ENCODE peak calls at places on chromosomes 4 and X, in four cellular contexts. One of them, this sample, is unnamed.

GRCh38 chr4:102678695-102679335 is 82.0 kb downstream of the MANBA start:
- DNase-seq in GM12878: no peak
- DNase-seq in HepG2: no peak
- DNase-seq in H1: no peak
- DNase-seq in this sample: no peak

GRCh38 chrX:24260827-24261550 is 52.9 kb downstream of the SUPT20HL2 start:
- DNase-seq in HepG2: no peak
- DNase-seq in GM12878: no peak
- DNase-seq in H1: no peak
- DNase-seq in this sample: no peak

GRCh38 chr4:94412019-94413017 is 39.4 kb upstream of the PDLIM5 start:
- DNase-seq in HepG2: peak
- DNase-seq in GM12878: no peak
- DNase-seq in H1: no peak
- DNase-seq in this sample: peak

GRCh38 chr4:113618205-113618604 is 143.3 kb downstream of the CAMK2D start:
- DNase-seq in GM12878: no peak
- DNase-seq in H1: no peak
- DNase-seq in HepG2: no peak
- DNase-seq in this sample: no peak

GRCh38 chrX:69305333-69306062 is 140.2 kb upstream of the PJA1 start:
- DNase-seq in HepG2: no peak
- DNase-seq in H1: peak
- DNase-seq in GM12878: no peak
- DNase-seq in this sample: no peak

GRCh38 chrX:108415891-108416290 is 22.3 kb downstream of the COL4A6 start:
- DNase-seq in H1: no peak
- DNase-seq in GM12878: no peak
- DNase-seq in HepG2: no peak
- DNase-seq in this sample: no peak

GRCh38 chr4:102139132-102139573 is 206.1 kb downstream of the SLC39A8 start:
- DNase-seq in GM12878: no peak
- DNase-seq in H1: no peak
- DNase-seq in HepG2: no peak
- DNase-seq in this sample: no peak

GRCh38 chr4:170979736-170980135 is 833.5 kb upstream of the GALNTL6 start:
- DNase-seq in GM12878: no peak
- DNase-seq in HepG2: no peak
- DNase-seq in H1: no peak
- DNase-seq in this sample: peak

GRCh38 chr4:157898836-157899605 is 273.8 kb downstream of the GASK1B start:
- DNase-seq in GM12878: no peak
- DNase-seq in HepG2: no peak
- DNase-seq in H1: no peak
- DNase-seq in this sample: no peak

GRCh38 chr4:122100508-122100907 is 51.6 kb upstream of the BLTP1 start:
- DNase-seq in HepG2: no peak
- DNase-seq in H1: no peak
- DNase-seq in GM12878: no peak
- DNase-seq in this sample: no peak

GRCh38 chrX:44873415-44874270 is 655 bp downstream of the KDM6A start:
- DNase-seq in H1: no peak
- DNase-seq in HepG2: no peak
- DNase-seq in GM12878: no peak
- DNase-seq in this sample: peak

GRCh38 chr4:59597536-59598232 is 1602.4 kb upstream of the ADGRL3 start:
- DNase-seq in HepG2: no peak
- DNase-seq in H1: no peak
- DNase-seq in GM12878: no peak
- DNase-seq in this sample: no peak

GRCh38 chr4:115918149-115918548 is 804.7 kb upstream of the NDST4 start:
- DNase-seq in GM12878: no peak
- DNase-seq in H1: no peak
- DNase-seq in HepG2: no peak
- DNase-seq in this sample: no peak

GRCh38 chr4:102543030-102543505 is 41.9 kb downstream of the NFKB1 start:
- DNase-seq in HepG2: no peak
- DNase-seq in GM12878: peak
- DNase-seq in H1: no peak
- DNase-seq in this sample: no peak

GRCh38 chrX:27619459-27619858 is 29.3 kb downstream of the DCAF8L2 start:
- DNase-seq in HepG2: no peak
- DNase-seq in GM12878: no peak
- DNase-seq in H1: no peak
- DNase-seq in this sample: no peak

GRCh38 chr4:140094701-140095420 is 59.1 kb downstream of the MAML3 start:
- DNase-seq in GM12878: no peak
- DNase-seq in H1: no peak
- DNase-seq in HepG2: no peak
- DNase-seq in this sample: no peak

GRCh38 chr4:53510981-53511380 is 80.3 kb downstream of the LNX1 start:
- DNase-seq in GM12878: no peak
- DNase-seq in HepG2: no peak
- DNase-seq in H1: no peak
- DNase-seq in this sample: no peak

GRCh38 chrX:22999696-23000223 is at the start of gene DDX53:
- DNase-seq in HepG2: no peak
- DNase-seq in H1: no peak
- DNase-seq in GM12878: no peak
- DNase-seq in this sample: peak

GRCh38 chr4:64125354-64125753 is 283.9 kb downstream of the TECRL start:
- DNase-seq in H1: no peak
- DNase-seq in HepG2: no peak
- DNase-seq in GM12878: no peak
- DNase-seq in this sample: no peak

GRCh38 chr4:156330436-156331031 is 376.9 kb upstream of the CTSO start:
- DNase-seq in H1: no peak
- DNase-seq in GM12878: no peak
- DNase-seq in HepG2: no peak
- DNase-seq in this sample: no peak

GRCh38 chr4:37651781-37652377 is 34.3 kb downstream of the RELL1 start:
- DNase-seq in H1: no peak
- DNase-seq in HepG2: peak
- DNase-seq in GM12878: no peak
- DNase-seq in this sample: no peak

GRCh38 chrX:18873836-18874235 is 110.1 kb downstream of the PHKA2 start:
- DNase-seq in GM12878: no peak
- DNase-seq in H1: no peak
- DNase-seq in HepG2: no peak
- DNase-seq in this sample: no peak

GRCh38 chr4:48311896-48312295 is 29.4 kb upstream of the SLAIN2 start:
- DNase-seq in HepG2: no peak
- DNase-seq in GM12878: no peak
- DNase-seq in H1: no peak
- DNase-seq in this sample: no peak

GRCh38 chr4:1111259-1111809 is 2.0 kb downstream of the RNF212 start:
- DNase-seq in GM12878: no peak
- DNase-seq in H1: no peak
- DNase-seq in HepG2: no peak
- DNase-seq in this sample: no peak

GRCh38 chr4:8061573-8061972 is 97.0 kb downstream of the ABLIM2 start:
- DNase-seq in HepG2: no peak
- DNase-seq in GM12878: no peak
- DNase-seq in H1: no peak
- DNase-seq in this sample: no peak

GRCh38 chrX:18725316-18725943 is 18.0 kb downstream of the PPEF1 start:
- DNase-seq in HepG2: no peak
- DNase-seq in GM12878: no peak
- DNase-seq in H1: no peak
- DNase-seq in this sample: no peak

GRCh38 chr4:37073226-37073840 is 171.2 kb upstream of the NWD2 start:
- DNase-seq in H1: no peak
- DNase-seq in GM12878: peak
- DNase-seq in HepG2: no peak
- DNase-seq in this sample: peak

GRCh38 chrX:72307646-72308051 is 1.9 kb upstream of the CITED1 start:
- DNase-seq in H1: no peak
- DNase-seq in HepG2: no peak
- DNase-seq in GM12878: no peak
- DNase-seq in this sample: no peak

GRCh38 chrX:72308566-72309296 is 3.0 kb upstream of the CITED1 start:
- DNase-seq in GM12878: no peak
- DNase-seq in HepG2: peak
- DNase-seq in H1: no peak
- DNase-seq in this sample: peak

GRCh38 chrX:72309297-72310071 is 3.8 kb upstream of the CITED1 start:
- DNase-seq in HepG2: no peak
- DNase-seq in GM12878: no peak
- DNase-seq in H1: no peak
- DNase-seq in this sample: no peak

GRCh38 chrX:72306851-72307645 is 1.3 kb upstream of the CITED1 start:
- DNase-seq in HepG2: peak
- DNase-seq in GM12878: no peak
- DNase-seq in H1: no peak
- DNase-seq in this sample: peak

GRCh38 chrX:72308209-72308565 is 2.5 kb upstream of the CITED1 start:
- DNase-seq in HepG2: no peak
- DNase-seq in GM12878: no peak
- DNase-seq in H1: no peak
- DNase-seq in this sample: no peak
- TF ChIP-seq EZH2 in HepG2: no peak
- TF ChIP-seq EZH2 in GM12878: no peak
- TF ChIP-seq EZH2 in H1: no peak
- TF ChIP-seq EZH2 in this sample: no peak

GRCh38 chrX:139932901-139933796 is at the start of gene ATP11C:
- DNase-seq in GM12878: peak
- DNase-seq in H1: peak
- DNase-seq in HepG2: peak
- DNase-seq in this sample: peak

GRCh38 chrX:139932077-139932900 is 564 bp downstream of the ATP11C start:
- DNase-seq in H1: no peak
- DNase-seq in GM12878: no peak
- DNase-seq in HepG2: no peak
- DNase-seq in this sample: peak

GRCh38 chrX:139931646-139932076 is 1.2 kb downstream of the ATP11C start:
- DNase-seq in H1: no peak
- DNase-seq in HepG2: no peak
- DNase-seq in GM12878: no peak
- DNase-seq in this sample: no peak

GRCh38 chrX:139930923-139931645 is 1.8 kb downstream of the ATP11C start:
- DNase-seq in GM12878: no peak
- DNase-seq in H1: no peak
- DNase-seq in HepG2: peak
- DNase-seq in this sample: peak

GRCh38 chrX:139929876-139930275 is 3.0 kb downstream of the ATP11C start:
- DNase-seq in H1: no peak
- DNase-seq in HepG2: peak
- DNase-seq in GM12878: no peak
- DNase-seq in this sample: no peak
- H3K4me3 ChIP-seq in H1: no peak
- H3K4me3 ChIP-seq in HepG2: peak
- H3K4me3 ChIP-seq in GM12878: peak
- H3K4me3 ChIP-seq in this sample: peak

GRCh38 chr4:130591091-130591490 is 1495.1 kb downstream of the C4orf33 start:
- DNase-seq in GM12878: no peak
- DNase-seq in H1: no peak
- DNase-seq in HepG2: no peak
- DNase-seq in this sample: no peak
- TF ChIP-seq BRCA1 in GM12878: no peak
- TF ChIP-seq BRCA1 in H1: no peak
- TF ChIP-seq BRCA1 in HepG2: no peak
- TF ChIP-seq BRCA1 in this sample: no peak

DNA sequence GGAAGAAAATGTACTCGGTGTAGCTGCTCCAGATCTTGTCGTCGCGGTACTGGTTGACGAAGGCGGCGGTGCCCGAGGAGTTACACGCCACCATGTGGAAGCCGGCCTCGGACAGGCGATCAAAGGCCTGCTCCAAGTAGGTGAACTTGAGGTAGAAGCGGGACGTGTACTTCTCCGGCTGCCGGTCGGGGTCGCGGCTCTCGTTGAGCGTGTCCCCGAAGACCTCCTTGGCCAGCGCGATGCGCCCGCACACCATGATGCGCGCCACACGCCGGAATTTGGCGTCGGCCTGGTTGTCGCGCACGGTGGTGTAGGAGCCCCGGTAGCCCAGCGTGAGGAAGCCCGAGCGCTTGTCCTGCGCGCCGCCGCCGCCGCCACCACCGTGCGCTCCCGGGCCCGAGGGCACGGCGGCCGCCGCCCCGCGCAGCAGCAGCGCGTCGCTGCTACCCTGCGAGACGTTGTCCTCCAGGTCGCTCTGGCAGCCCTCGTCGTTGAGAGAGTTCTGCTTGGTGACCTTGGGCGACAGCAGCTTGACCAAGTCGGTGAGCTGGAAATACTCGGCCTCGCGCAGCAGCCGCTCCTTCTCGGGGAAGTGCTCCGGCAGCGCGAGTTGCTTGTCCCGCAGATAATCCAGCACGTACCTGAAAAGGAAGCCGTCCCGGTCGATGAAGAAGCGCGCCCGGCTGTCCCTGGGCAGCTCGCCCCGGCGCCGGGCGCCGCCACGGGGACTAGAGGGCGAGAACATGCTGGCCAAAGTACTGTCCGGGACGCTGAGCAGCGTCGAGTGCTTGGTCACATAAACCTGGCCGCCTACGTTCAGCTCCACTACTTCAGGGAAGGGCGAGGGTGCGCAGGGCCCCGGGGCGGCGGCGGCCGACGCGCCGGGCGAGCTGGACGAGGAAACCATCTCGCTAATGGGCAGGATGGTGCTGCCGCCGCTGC is 775 bp downstream of the KCTD8 start:
- DNase-seq in HepG2: no peak
- DNase-seq in H1: no peak
- DNase-seq in GM12878: no peak
- DNase-seq in this sample: no peak
- TF ChIP-seq EZH2 in HepG2: no peak
- TF ChIP-seq EZH2 in H1: no peak
- TF ChIP-seq EZH2 in GM12878: no peak
- TF ChIP-seq EZH2 in this sample: no peak

GRCh38 chr4:46389301-46389761 is 597 bp downstream of the GABRA2 start:
- DNase-seq in HepG2: peak
- DNase-seq in H1: no peak
- DNase-seq in GM12878: no peak
- DNase-seq in this sample: no peak
- H3K4me3 ChIP-seq in HepG2: peak
- H3K4me3 ChIP-seq in H1: peak
- H3K4me3 ChIP-seq in GM12878: no peak
- H3K4me3 ChIP-seq in this sample: no peak

GRCh38 chrX:79371640-79372039 is 4.5 kb upstream of the ITM2A start:
- DNase-seq in GM12878: no peak
- DNase-seq in H1: no peak
- DNase-seq in HepG2: no peak
- DNase-seq in this sample: no peak
- TF ChIP-seq BRCA1 in GM12878: no peak
- TF ChIP-seq BRCA1 in H1: no peak
- TF ChIP-seq BRCA1 in HepG2: no peak
- TF ChIP-seq BRCA1 in this sample: no peak

This sample was measured in K562.